ENCODE peak calls at places on chromosome 21, in four cellular contexts. S is stimulated activated CD4-positive, alpha-beta T cell treated with anti-CD3 and anti-CD28 coated beads, Interleukin-4, amount 100 ng/mL, for 48 hours; V is COR-L47; L is bronchial epithelial cell. E is an unnamed sample.

GRCh38 chr21:26840912-26841311 is 4.3 kb downstream of the ADAMTS1 start:
- DNase-seq in V (peak; percentile 58), L (peak; percentile 92), S (no peak), E (peak; percentile 91)

GRCh38 chr21:41216486-41216885 is 48.5 kb downstream of the BACE2 start:
- DNase-seq in S (no peak), L (peak; percentile 50), V (no peak), E (no peak)

GRCh38 chr21:41444703-41445464 is 18.8 kb downstream of the MX1 start:
- DNase-seq in L (no peak), S (no peak), V (no peak), E (no peak)

GRCh38 chr21:25944672-25945213 is 210.0 kb downstream of the GABPA start:
- DNase-seq in L (no peak), V (no peak), S (no peak), E (no peak)

GRCh38 chr21:45067462-45068285 is 6.7 kb upstream of the ADARB1 start:
- DNase-seq in L (no peak), S (no peak), V (no peak), E (no peak)

GRCh38 chr21:39633043-39633442 is 20.3 kb downstream of the B3GALT5 start:
- DNase-seq in L (peak; percentile 66), V (no peak), S (no peak), E (peak; percentile 87)

GRCh38 chr21:39012314-39013230 is 170.7 kb downstream of the PSMG1 start:
- DNase-seq in S (no peak), V (no peak), L (no peak), E (no peak)

GRCh38 chr21:43726686-43727570 is 8.0 kb downstream of the PDXK start:
- DNase-seq in L (no peak), V (no peak), S (no peak), E (no peak)

GRCh38 chr21:42739061-42739931 is 85.9 kb downstream of the PDE9A start:
- DNase-seq in S (no peak), L (no peak), V (no peak), E (no peak)

GRCh38 chr21:35211767-35212166 is 162.7 kb upstream of the RUNX1 start:
- DNase-seq in L (no peak), S (no peak), V (no peak), E (no peak)

E was measured in renal cortical epithelial cell.